ENCODE peak calls at places on chromosome 1, in seven cellular contexts. G is psoas muscle, L is GM23338, C is MM.1S, Z is GM06990, X is MG63, K is HAP-1. Y is an unnamed sample. For H3K27me3, the result is how much of the 10 kb centered on the place peaks cover.

GRCh38 chr1:240309804-240310203 is 218.1 kb downstream of the FMN2 start:
- DNase-seq in G (no peak), L (no peak), C (no peak), Z (no peak), X (no peak), K (no peak), Y (no peak)

GRCh38 chr1:45442272-45442671 is 48.7 kb downstream of the TESK2 start:
- DNase-seq in G (no peak), L (no peak), C (no peak), Z (no peak), X (no peak), K (no peak), Y (no peak)

GRCh38 chr1:23402286-23403037 is 22.1 kb downstream of the TCEA3 start:
- DNase-seq in G (no peak), L (no peak), C (no peak), Z (no peak), X (no peak), K (no peak), Y (no peak)

GRCh38 chr1:156342556-156342955 is 4.2 kb downstream of the TSACC start:
- DNase-seq in G (no peak), L (no peak), C (no peak), Z (no peak), X (no peak), K (peak), Y (no peak)

GRCh38 chr1:108609483-108610066 is 49.7 kb downstream of the EEIG2 start:
- DNase-seq in G (no peak), L (no peak), C (no peak), Z (no peak), X (no peak), K (no peak), Y (no peak)

GRCh38 chr1:230105754-230106625 is 39.0 kb downstream of the GALNT2 start:
- DNase-seq in G (no peak), L (no peak), C (peak), Z (peak), X (peak), K (no peak), Y (no peak)

GRCh38 chr1:53683986-53684740 is 54.8 kb downstream of the GLIS1 start:
- DNase-seq in G (no peak), L (peak), C (no peak), Z (no peak), X (no peak), K (no peak), Y (no peak)

GRCh38 chr1:9249534-9250335 is 15.2 kb downstream of the H6PD start:
- DNase-seq in G (peak), L (peak), C (peak), Z (no peak), X (no peak), K (no peak), Y (no peak)

GRCh38 chr1:11339346-11340247 is 66.6 kb downstream of the UBIAD1 start:
- DNase-seq in G (peak), L (peak), C (no peak), Z (no peak), X (no peak), K (no peak), Y (no peak)

GRCh38 chr1:158191299-158191698 is 10.6 kb downstream of the CD1D start:
- DNase-seq in G (no peak), L (peak), C (no peak), Z (no peak), X (no peak), K (no peak), Y (no peak)

GRCh38 chr1:234409328-234409727 is 36.1 kb downstream of the COA6 start:
- DNase-seq in G (no peak), L (no peak), C (no peak), Z (no peak), X (no peak), K (no peak), Y (no peak)

GRCh38 chr1:158520021-158520420 is 34.2 kb downstream of the OR6Y1 start:
- DNase-seq in G (no peak), L (no peak), C (no peak), Z (no peak), X (no peak), K (no peak), Y (no peak)

GRCh38 chr1:13730751-13731482 is 30.9 kb downstream of the PRDM2 start:
- DNase-seq in G (peak), L (no peak), C (peak), Z (peak), X (peak), K (no peak), Y (no peak)

GRCh38 chr1:83931658-83932253 is 67.2 kb downstream of the TTLL7 start:
- DNase-seq in G (no peak), L (peak), C (peak), Z (peak), X (no peak), K (peak), Y (peak)

GRCh38 chr1:171372418-171373088 is 58.6 kb downstream of the FMO4 start:
- DNase-seq in G (no peak), L (no peak), C (no peak), Z (no peak), X (no peak), K (no peak), Y (no peak)

GRCh38 chr1:109739738-109740614 is 862 bp downstream of the GSTM3 start:
- DNase-seq in G (peak), L (peak), C (peak), Z (peak), X (peak), K (peak), Y (no peak)

GRCh38 chr1:165841582-165842362 is 14.4 kb downstream of the UCK2 start:
- DNase-seq in G (no peak), L (no peak), C (no peak), Z (no peak), X (peak), K (no peak), Y (no peak)

GRCh38 chr1:186620951-186621350 is 59.3 kb downstream of the PTGS2 start:
- DNase-seq in G (no peak), L (no peak), C (peak), Z (no peak), X (peak), K (no peak), Y (no peak)

GRCh38 chr1:7930547-7931445 is 9.8 kb downstream of the TNFRSF9 start:
- DNase-seq in G (no peak), L (no peak), C (no peak), Z (no peak), X (no peak), K (no peak), Y (no peak)

GRCh38 chr1:184970691-184971161 is 3.6 kb downstream of the NIBAN1 start:
- DNase-seq in G (no peak), L (no peak), C (no peak), Z (no peak), X (peak), K (no peak), Y (no peak)

GRCh38 chr1:204337047-204337446 is 22.7 kb downstream of the PLEKHA6 start:
- DNase-seq in G (no peak), L (no peak), C (no peak), Z (no peak), X (no peak), K (no peak), Y (no peak)
- H3K27me3 ChIP-seq in G (under half), L (under half), C (under half), Z (under half), X (under half), K (under half), Y (under half)

DNA sequence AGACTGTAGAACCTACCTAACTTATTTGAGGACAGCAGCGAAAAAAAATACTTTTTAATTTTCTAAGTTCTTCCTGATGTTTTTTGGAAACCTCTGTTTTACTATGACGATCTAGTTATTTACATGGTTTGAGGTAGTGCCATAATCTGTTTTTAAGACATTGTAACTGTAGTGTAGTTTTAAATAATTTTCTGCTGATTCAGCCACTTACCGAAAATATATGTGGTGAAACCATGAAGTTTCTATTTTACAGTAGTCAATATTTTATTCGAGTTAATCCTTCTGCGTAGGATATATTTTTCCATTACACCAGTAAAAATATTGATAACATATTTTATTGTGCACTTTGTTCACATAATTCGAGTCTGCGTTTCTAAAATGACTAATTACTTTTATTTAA is 121.7 kb upstream of the RRP15 start:
- DNase-seq in G (no peak), L (no peak), C (peak), Z (no peak), X (no peak), K (no peak), Y (no peak)
- H3K27me3 ChIP-seq in G (under half), L (under half), C (under half), Z (under half), X (under half), K (under half), Y (half or more)

DNA sequence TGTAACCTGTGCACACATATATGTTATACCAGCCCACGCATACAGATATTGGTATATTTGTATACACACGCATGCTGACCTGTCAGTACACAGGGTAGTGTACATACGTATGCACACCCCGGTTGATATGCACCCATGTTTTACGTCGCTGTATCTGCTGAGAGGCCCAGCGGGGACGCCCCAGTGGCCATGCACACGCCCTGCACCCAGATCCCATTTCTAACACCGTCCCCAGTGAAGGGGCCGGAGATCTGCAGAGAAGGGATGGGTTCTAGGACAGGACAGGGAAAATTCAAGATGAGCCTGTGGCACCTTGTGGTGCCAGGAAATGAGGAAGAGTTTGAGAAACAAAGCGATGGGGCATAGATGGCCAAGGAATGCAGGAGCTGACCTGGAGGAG is 57.2 kb upstream of the TTC34 start:
- DNase-seq in G (no peak), L (no peak), C (no peak), Z (no peak), X (no peak), K (no peak), Y (no peak)
- H3K27me3 ChIP-seq in G (under half), L (under half), C (half or more), Z (under half), X (under half), K (half or more), Y (under half)

GRCh38 chr1:33943978-33944377 is 80.1 kb downstream of the HMGB4 start:
- DNase-seq in G (no peak), L (no peak), C (no peak), Z (no peak), X (peak), K (no peak), Y (no peak)
- H3K27me3 ChIP-seq in G (under half), L (under half), C (under half), Z (under half), X (under half), K (under half), Y (under half)

GRCh38 chr1:2784854-2785630 is 16.5 kb downstream of the TTC34 start:
- DNase-seq in G (peak), L (no peak), C (no peak), Z (no peak), X (no peak), K (no peak), Y (no peak)
- H3K27me3 ChIP-seq in G (under half), L (under half), C (half or more), Z (under half), X (under half), K (under half), Y (under half)